ENCODE peak calls at places on chromosomes 16 and 17, in four cellular contexts. G is A549, I is K562, T is HepG2. R is an unnamed sample.

GRCh38 chr16:12500771-12501170 is 302.9 kb downstream of the CPPED1 start:
- DNase-seq in T (no peak), G (no peak), I (no peak), R (no peak)

GRCh38 chr17:2057714-2058520 is 3.0 kb downstream of the HIC1 start:
- DNase-seq in T (no peak), I (no peak), G (no peak), R (no peak)

GRCh38 chr16:77172964-77173363 is 18.0 kb upstream of the MON1B start:
- DNase-seq in G (no peak), I (no peak), T (no peak), R (no peak)

GRCh38 chr16:84367750-84368320 is 503 bp upstream of the ATP2C2 start:
- DNase-seq in T (no peak), I (no peak), G (no peak), R (no peak)

GRCh38 chr16:81429045-81429521 is 15.5 kb upstream of the CMIP start:
- DNase-seq in I (peak), T (peak), G (no peak), R (no peak)

GRCh38 chr17:6592193-6592592 is 35.8 kb upstream of the PITPNM3 start:
- DNase-seq in G (peak), I (no peak), T (peak), R (no peak)

GRCh38 chr17:57211543-57211942 is 44.8 kb upstream of the MSI2 start:
- DNase-seq in I (no peak), T (peak), G (peak), R (no peak)

GRCh38 chr16:8623634-8624033 is 2.1 kb downstream of the METTL22 start:
- DNase-seq in I (no peak), G (no peak), T (no peak), R (no peak)

GRCh38 chr16:67151431-67152097 is 766 bp upstream of the B3GNT9 start:
- DNase-seq in G (peak), T (no peak), I (peak), R (no peak)

GRCh38 chr16:57530104-57530522 is 6.3 kb downstream of the CCDC102A start:
- DNase-seq in T (peak), G (no peak), I (peak), R (no peak)

GRCh38 chr17:77363821-77364361 is 223.1 kb downstream of the SEC14L1 start:
- DNase-seq in T (peak), G (no peak), I (peak), R (no peak)

GRCh38 chr17:50944054-50944901 is 78.1 kb upstream of the TOB1 start:
- DNase-seq in G (peak), T (peak), I (peak), R (no peak)

GRCh38 chr16:57534881-57535658 is 1.3 kb downstream of the CCDC102A start:
- DNase-seq in I (no peak), T (no peak), G (no peak), R (no peak)

GRCh38 chr16:11915644-11916523 is at the start of gene GSPT1:
- DNase-seq in I (peak), G (peak), T (peak), R (peak)

GRCh38 chr16:50498756-50499155 is 49.4 kb upstream of the NKD1 start:
- DNase-seq in G (no peak), T (no peak), I (no peak), R (no peak)

GRCh38 chr16:12898556-12898955 is 2.8 kb upstream of the SHISA9 start:
- DNase-seq in I (no peak), T (no peak), G (no peak), R (no peak)

GRCh38 chr17:41784207-41784744 is 2.2 kb downstream of the JUP start:
- DNase-seq in T (no peak), I (peak), G (peak), R (no peak)

GRCh38 chr16:30853758-30854157 is 40.1 kb downstream of the BCL7C start:
- DNase-seq in I (no peak), T (no peak), G (no peak), R (no peak)

GRCh38 chr17:69314246-69315030 is 12.5 kb downstream of the ABCA5 start:
- DNase-seq in G (no peak), T (no peak), I (no peak), R (no peak)

GRCh38 chr17:5555254-5555653 is 29.1 kb downstream of the NLRP1 start:
- DNase-seq in T (no peak), I (no peak), G (no peak), R (no peak)

GRCh38 chr17:49005140-49005539 is 8.0 kb downstream of the IGF2BP1 start:
- DNase-seq in G (no peak), T (peak), I (no peak), R (no peak)

GRCh38 chr16:1958715-1959268 is 546 bp upstream of the NDUFB10 start:
- DNase-seq in I (no peak), G (no peak), T (no peak), R (no peak)

GRCh38 chr16:1959269-1960039 is at the start of gene NDUFB10:
- DNase-seq in G (peak), I (peak), T (peak), R (peak)

GRCh38 chr16:1961651-1962067 is 2.3 kb downstream of the NDUFB10 start:
- DNase-seq in I (no peak), G (no peak), T (peak), R (no peak)

GRCh38 chr16:1964046-1964505 is 550 bp downstream of the RPS2 start:
- DNase-seq in G (no peak), I (no peak), T (no peak), R (no peak)

DNA sequence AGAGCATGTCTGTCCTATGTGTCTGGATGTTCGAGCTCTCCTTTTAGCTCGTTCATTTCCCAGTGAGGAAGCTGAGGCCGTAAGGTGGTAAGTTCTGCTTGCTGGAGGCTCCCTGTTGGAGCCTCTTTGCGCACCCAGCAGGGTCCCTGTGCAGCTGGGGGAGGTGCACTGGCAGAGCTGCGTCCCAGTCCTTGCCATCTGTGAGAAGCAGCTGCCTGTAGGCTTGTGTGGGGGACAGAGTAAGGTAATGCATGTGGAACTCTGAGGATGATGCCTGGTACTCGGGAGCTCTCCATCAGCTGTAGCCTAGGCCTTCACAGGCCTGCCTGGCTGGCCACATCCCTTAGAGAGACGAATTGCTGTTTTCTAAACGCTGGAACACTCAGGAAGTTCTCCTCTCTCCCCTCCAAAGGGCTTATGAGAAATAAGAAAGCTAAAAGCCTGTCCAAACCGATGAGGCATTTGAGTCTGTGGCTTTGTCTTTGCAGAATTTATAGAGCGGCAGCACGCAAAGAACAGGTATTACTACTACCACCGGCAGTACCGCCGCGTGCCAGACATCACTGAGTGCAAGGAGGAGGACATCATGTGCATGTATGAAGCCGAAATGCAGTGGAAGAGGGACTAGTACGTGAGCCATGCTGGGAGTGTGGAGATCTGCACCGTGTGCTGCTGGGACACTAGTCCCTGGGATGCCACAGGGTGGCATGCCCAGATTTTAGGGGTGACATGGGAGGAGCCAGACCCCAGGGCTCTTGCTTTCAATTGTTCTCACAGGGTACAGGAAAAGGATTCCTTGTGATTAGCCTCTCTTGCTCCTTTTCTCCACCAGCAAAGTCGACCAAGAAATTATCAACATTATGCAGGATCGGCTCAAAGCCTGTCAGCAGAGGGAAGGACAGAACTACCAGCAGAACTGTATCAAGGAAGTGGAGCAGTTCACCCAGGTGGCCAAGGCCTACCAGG is 1.6 kb downstream of the NDUFB10 start:
- DNase-seq in I (no peak), G (no peak), T (peak), R (no peak)
- TF ChIP-seq CHD4 in I (no peak), G (no peak), T (no peak), R (no peak)

DNA sequence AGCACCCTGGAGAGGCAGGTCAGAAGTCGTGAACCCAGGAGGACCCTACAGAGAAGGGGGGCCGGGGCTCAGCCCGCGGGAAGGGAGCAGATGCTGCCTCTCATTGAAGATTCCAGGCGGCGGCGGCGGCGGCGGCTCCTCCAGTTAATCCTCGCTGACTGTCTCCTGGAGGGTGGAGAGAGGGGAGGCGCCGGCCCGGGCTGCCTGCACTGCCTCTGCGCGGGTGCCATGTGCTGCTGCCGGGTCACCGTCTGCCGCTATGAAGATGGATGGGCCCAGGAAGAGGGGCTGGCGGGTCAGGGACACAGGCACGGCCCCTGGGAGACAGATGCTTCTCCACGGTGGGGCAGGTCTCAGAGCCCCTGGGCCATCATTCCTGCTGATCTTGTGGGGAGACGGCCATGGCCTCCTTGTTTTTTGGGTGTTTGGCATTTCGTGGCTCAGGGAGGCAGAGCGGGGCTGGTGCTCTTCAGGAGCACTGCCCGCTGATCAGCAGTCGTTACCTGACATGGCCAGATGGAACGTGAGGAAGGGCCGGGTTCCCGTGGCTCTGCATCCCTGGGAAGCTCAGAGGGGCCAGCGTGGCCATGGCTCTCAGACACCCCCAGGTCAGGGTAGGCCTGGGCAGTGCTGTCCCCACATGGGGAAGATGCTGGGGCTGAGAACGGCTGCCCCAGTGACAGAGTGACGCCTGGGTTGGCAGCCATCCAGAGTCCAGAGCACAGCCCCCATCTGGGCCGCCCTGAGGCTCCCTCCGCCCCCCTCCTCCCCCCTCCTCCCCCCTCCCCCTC is 36.1 kb downstream of the GINS2 start:
- DNase-seq in G (peak), T (peak), I (peak), R (no peak)
- TF ChIP-seq CHD4 in G (no peak), T (no peak), I (no peak), R (no peak)

GRCh38 chr16:5916711-5917191 is 819.2 kb upstream of the EEF2KMT start:
- DNase-seq in T (no peak), G (no peak), I (no peak), R (no peak)
- TF ChIP-seq CHD4 in T (no peak), G (no peak), I (no peak), R (no peak)

DNA sequence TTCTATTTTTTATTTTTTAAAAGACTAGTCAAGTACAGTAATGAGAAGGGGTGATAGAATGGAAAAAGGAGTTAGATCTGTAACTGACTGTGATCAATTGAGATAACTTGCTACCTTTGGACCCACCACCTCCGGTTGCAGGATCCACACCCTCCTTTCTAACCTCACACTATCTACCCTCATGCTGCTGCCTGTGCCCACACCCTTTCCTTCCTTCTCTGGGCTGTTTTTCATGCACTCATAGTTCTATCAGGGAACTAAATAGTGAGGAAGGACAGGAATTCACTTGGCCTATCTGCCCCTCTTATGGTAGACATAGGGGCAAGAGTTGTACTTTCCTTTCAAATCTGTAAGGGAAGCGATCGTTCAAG is 172.3 kb downstream of the KATNIP start:
- DNase-seq in I (no peak), G (no peak), T (peak), R (no peak)
- TF ChIP-seq CHD4 in I (no peak), G (no peak), T (no peak), R (no peak)

GRCh38 chr16:74275031-74275636 is 21.5 kb upstream of the PSMD7 start:
- DNase-seq in T (no peak), I (peak), G (peak), R (no peak)
- TF ChIP-seq CHD4 in T (no peak), I (no peak), G (no peak), R (no peak)

GRCh38 chr16:1196494-1196893 is 28.6 kb downstream of the TPSG1 start:
- DNase-seq in T (no peak), I (no peak), G (no peak), R (no peak)

GRCh38 chr16:1193143-1193824 is 31.8 kb downstream of the TPSG1 start:
- DNase-seq in I (peak), T (peak), G (no peak), R (no peak)

GRCh38 chr16:1193825-1194581 is 31.1 kb downstream of the TPSG1 start:
- DNase-seq in G (no peak), I (no peak), T (no peak), R (no peak)

GRCh38 chr16:1195393-1195666 is 29.7 kb downstream of the TPSG1 start:
- DNase-seq in T (no peak), G (no peak), I (no peak), R (no peak)

GRCh38 chr16:1194665-1195392 is 30.2 kb downstream of the TPSG1 start:
- DNase-seq in I (peak), T (no peak), G (no peak), R (no peak)
- TF ChIP-seq CHD4 in I (no peak), T (no peak), G (no peak), R (no peak)

DNA sequence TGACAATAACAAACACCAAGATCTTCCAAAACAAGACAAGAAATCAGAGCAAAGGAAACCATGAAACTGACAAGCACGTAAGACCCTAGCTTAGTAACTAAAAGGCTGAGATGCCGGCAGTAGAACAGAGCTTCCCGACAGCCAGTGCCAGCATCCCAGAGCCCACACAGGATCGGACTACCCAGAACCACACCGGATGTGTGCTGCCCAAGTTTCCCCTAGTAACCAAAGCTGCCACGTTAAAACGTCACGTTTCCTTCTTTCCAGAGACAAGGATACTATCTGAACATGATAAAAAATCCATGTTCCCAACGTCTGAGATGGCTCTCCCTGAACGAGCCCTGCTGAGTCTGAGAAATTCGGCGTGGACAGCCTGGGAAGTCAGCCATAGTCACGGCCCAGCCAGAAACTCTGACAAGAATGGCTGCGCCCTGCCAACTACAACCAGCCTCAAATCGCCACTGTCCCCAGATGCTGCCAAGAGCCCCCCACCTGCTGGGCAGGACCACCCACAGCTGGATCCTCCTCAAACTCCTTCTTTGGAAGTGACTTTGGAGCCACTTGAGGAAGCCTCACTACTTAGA is 16.9 kb downstream of the CCDC57 start:
- DNase-seq in I (no peak), T (no peak), G (no peak), R (no peak)
- TF ChIP-seq CHD4 in I (no peak), T (no peak), G (no peak), R (no peak)

DNA sequence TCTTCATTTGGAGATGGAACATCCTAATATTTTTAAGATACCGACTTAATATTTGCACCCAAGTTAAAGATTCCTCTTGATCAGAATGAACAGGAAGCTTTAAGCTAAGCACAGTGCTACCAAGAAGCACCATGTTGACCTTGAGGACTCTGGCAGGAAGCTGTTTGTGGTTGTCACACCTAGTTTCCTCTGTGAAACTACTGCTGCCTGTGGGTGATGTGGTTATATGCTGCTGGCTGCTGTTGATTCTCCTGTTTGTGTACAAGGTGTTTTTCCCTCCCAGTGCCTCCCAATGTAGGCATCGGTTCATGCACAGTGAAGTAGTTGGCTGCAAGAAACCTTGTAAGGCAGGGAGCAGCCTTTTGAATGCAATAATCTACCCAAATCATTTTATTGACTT is 23.4 kb downstream of the RBL2 start:
- DNase-seq in G (no peak), T (no peak), I (no peak), R (peak)
- TF ChIP-seq CHD4 in G (no peak), T (no peak), I (no peak), R (no peak)

GRCh38 chr16:48426244-48427135 is 41.3 kb upstream of the SIAH1 start:
- DNase-seq in G (no peak), I (no peak), T (no peak), R (no peak)
- TF ChIP-seq CHD4 in G (no peak), I (no peak), T (no peak), R (no peak)

DNA sequence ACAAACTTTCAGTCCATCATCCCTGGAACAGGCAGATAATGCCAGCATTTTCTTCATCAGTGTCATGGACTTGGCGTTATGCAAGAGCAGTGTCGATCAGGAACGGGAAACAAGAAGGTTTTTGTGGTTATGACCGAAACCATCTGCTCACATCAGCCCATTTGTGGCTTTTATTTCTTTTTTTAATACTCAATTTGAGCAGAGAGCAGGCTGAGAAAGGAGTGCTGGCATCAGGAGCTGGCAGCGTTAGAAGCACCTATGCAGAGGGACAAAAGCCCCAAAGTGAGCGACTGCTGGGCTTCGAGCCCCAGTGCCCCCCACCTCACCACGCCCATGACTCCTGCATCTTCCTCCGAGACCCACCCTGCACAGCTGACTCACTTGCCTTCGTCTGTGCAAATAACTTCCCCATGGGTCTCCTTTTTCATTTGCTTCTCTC is 16.2 kb upstream of the CD300E start:
- DNase-seq in I (no peak), T (no peak), G (no peak), R (peak)
- TF ChIP-seq CHD4 in I (no peak), T (no peak), G (no peak), R (no peak)